ENCODE peak calls at places on chromosome 5, in eight cellular contexts. H is uterus; W is Karpas-422; R is naive thymus-derived CD4-positive, alpha-beta T cell; K is GM23248; O is body of pancreas; V is left ventricle myocardium inferior; P is heart left ventricle. I is an unnamed sample. For H3K4me1, the result is how much of the 10 kb centered on the place peaks cover.

GRCh38 chr5:88130189-88130815 is 138.3 kb downstream of the TMEM161B start:
- DNase-seq in H (no peak), W (no peak), R (no peak), K (no peak), O (no peak), V (no peak), P (no peak), I (no peak)

GRCh38 chr5:170886210-170886894 is 24.5 kb downstream of the RANBP17 start:
- DNase-seq in H (no peak), W (no peak), R (no peak), K (no peak), O (no peak), V (no peak), P (no peak), I (no peak)

GRCh38 chr5:33539192-33539591 is 98.4 kb downstream of the TARS1 start:
- DNase-seq in H (no peak), W (no peak), R (no peak), K (no peak), O (no peak), V (no peak), P (no peak), I (no peak)

GRCh38 chr5:83306572-83307241 is 164.8 kb upstream of the VCAN start:
- DNase-seq in H (no peak), W (no peak), R (no peak), K (peak), O (peak), V (peak), P (peak), I (peak)

GRCh38 chr5:133806847-133807246 is 161.6 kb downstream of the C5orf15 start:
- DNase-seq in H (no peak), W (no peak), R (no peak), K (no peak), O (no peak), V (no peak), P (no peak), I (no peak)

GRCh38 chr5:132365213-132365612 is 4.3 kb upstream of the SLC22A5 start:
- DNase-seq in H (no peak), W (no peak), R (no peak), K (peak), O (no peak), V (no peak), P (no peak), I (peak)

GRCh38 chr5:141735823-141736222 is 53.8 kb upstream of the ARAP3 start:
- DNase-seq in H (no peak), W (peak), R (no peak), K (no peak), O (no peak), V (no peak), P (no peak), I (no peak)

GRCh38 chr5:1551913-1552312 is 28.2 kb upstream of the LPCAT1 start:
- DNase-seq in H (no peak), W (no peak), R (no peak), K (no peak), O (no peak), V (no peak), P (no peak), I (no peak)

GRCh38 chr5:446864-447263 is 3.9 kb downstream of the EXOC3 start:
- DNase-seq in H (no peak), W (peak), R (peak), K (peak), O (no peak), V (no peak), P (no peak), I (peak)

GRCh38 chr5:123344819-123345426 is 78.3 kb downstream of the CEP120 start:
- DNase-seq in H (peak), W (no peak), R (no peak), K (peak), O (peak), V (no peak), P (no peak), I (no peak)

GRCh38 chr5:90534922-90535321 is 5.5 kb upstream of the LYSMD3 start:
- DNase-seq in H (no peak), W (no peak), R (no peak), K (no peak), O (no peak), V (no peak), P (no peak), I (no peak)

GRCh38 chr5:174326372-174326771 is 280.9 kb downstream of the NSG2 start:
- DNase-seq in H (no peak), W (no peak), R (no peak), K (no peak), O (no peak), V (no peak), P (no peak), I (no peak)

GRCh38 chr5:180153991-180154390 is 55.0 kb downstream of the RASGEF1C start:
- DNase-seq in H (no peak), W (peak), R (no peak), K (no peak), O (no peak), V (no peak), P (no peak), I (peak)

DNA sequence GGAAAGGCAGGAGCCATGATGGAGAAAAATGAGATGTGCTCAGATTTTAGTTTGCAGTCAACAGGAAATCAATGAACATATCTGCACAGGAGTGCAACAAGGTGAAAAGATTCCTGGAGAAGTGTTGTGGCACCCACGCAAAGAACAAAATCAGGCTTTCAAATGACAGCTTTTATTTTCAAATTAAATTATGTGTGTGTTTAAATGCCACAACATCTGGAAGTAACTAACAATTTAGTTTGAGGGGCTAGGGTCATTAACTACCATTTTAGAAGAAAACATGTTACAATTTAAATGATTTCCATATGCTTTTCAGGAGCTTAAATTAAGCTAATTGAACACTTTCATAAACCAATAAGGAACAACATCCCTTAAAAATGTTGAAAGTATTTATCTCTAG is 208.5 kb downstream of the TSSK1B start:
- DNase-seq in H (no peak), W (no peak), R (no peak), K (no peak), O (no peak), V (no peak), P (no peak), I (no peak)
- H3K4me1 ChIP-seq in H (under half), W (under half), R (under half), K (under half), O (under half), V (half or more), P (under half), I (half or more)

GRCh38 chr5:72847989-72848473 is 31.6 kb downstream of the TNPO1 start:
- DNase-seq in H (peak), W (peak), R (peak), K (peak), O (peak), V (peak), P (peak), I (peak)
- H3K4me1 ChIP-seq in H (under half), W (half or more), R (under half), K (half or more), O (half or more), V (half or more), P (under half), I (under half)

GRCh38 chr5:172766287-172767104 is 4.5 kb downstream of the DUSP1 start:
- DNase-seq in H (peak), W (no peak), R (peak), K (peak), O (peak), V (peak), P (peak), I (no peak)

GRCh38 chr5:172768573-172769323 is 2.2 kb downstream of the DUSP1 start:
- DNase-seq in H (peak), W (no peak), R (peak), K (peak), O (peak), V (no peak), P (no peak), I (peak)

GRCh38 chr5:172769324-172769597 is 1.7 kb downstream of the DUSP1 start:
- DNase-seq in H (peak), W (no peak), R (no peak), K (no peak), O (no peak), V (no peak), P (no peak), I (no peak)

GRCh38 chr5:172769598-172770373 is 1.2 kb downstream of the DUSP1 start:
- DNase-seq in H (no peak), W (peak), R (peak), K (peak), O (peak), V (no peak), P (no peak), I (peak)

DNA sequence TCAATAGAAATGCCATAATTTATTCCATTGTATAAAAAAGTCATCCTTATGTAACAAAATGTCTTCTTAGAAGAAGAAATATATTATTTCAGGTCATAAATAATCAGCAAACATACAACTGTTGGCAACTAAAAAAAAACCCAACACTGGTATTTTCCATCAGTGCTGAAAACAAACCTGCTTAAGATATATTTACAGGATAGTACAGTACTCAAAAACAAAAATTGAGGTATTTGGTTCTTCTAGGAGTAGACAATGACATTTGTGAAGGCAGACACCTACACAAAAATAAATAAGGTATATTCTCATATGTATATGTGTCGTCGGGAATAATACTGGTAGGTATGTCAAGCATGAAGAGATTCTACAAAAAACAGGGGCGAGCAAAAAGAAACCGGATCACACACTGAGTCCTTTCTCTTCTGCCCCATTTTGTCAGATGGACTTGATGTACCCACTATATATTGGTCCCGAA is 2.9 kb downstream of the DUSP1 start:
- DNase-seq in H (no peak), W (no peak), R (no peak), K (no peak), O (no peak), V (no peak), P (no peak), I (peak)
- H3K4me1 ChIP-seq in H (under half), W (under half), R (under half), K (under half), O (half or more), V (half or more), P (under half), I (half or more)

GRCh38 chr5:109691248-109691574 is 1.5 kb downstream of the MAN2A1 start:
- DNase-seq in H (no peak), W (peak), R (no peak), K (no peak), O (no peak), V (no peak), P (no peak), I (no peak)
- H3K4me1 ChIP-seq in H (under half), W (under half), R (under half), K (under half), O (half or more), V (half or more), P (under half), I (under half)

GRCh38 chr5:115375922-115376321 is 79.5 kb upstream of the CCDC112 start:
- DNase-seq in H (no peak), W (no peak), R (no peak), K (no peak), O (peak), V (no peak), P (peak), I (no peak)
- H3K4me1 ChIP-seq in H (under half), W (under half), R (under half), K (under half), O (under half), V (under half), P (under half), I (under half)

DNA sequence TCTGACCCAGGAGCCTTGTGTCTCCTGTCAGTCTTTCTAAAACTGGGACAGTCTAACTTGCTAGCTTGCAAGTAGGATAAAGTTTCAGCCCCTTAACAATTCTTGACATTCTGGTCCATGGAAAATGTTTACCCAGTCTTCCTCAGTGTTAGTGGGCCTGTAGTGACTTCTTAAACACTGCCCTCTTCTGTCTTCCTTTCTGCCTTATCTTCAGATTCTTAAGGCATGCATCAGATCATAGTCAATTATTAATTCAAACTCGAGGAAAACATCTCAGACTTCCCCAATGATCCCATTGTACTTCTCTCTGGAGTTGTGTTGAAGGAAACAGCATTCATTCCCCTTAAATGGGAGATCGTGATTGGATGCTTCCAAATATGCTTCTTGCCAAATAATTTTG is 1199.8 kb downstream of the DTWD2 start:
- DNase-seq in H (no peak), W (no peak), R (no peak), K (no peak), O (no peak), V (no peak), P (no peak), I (no peak)
- H3K4me1 ChIP-seq in H (under half), W (under half), R (under half), K (under half), O (under half), V (under half), P (under half), I (under half)

DNA sequence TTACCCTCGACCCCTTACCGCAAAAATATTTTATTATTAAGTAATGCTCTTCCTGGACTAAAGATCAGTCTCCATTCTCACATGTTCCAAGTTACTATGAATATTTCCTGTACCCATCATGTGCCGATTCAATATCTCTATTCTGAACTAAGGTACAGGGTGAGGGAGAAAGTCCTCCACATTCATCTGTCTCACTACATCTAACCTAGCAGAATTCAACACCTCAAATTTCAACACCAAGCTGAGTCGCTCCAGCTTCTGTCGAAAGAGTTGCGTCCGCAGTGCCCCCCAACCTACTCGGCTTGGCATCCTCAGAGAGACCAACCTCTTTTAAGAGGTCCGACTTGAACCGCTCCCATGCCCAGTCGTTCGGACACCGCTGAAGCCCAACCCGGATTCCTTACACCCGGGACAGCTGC is 1.0 kb downstream of the CERT1 start:
- DNase-seq in H (no peak), W (peak), R (no peak), K (peak), O (peak), V (no peak), P (no peak), I (peak)
- H3K4me1 ChIP-seq in H (under half), W (under half), R (under half), K (under half), O (under half), V (half or more), P (under half), I (under half)

DNA sequence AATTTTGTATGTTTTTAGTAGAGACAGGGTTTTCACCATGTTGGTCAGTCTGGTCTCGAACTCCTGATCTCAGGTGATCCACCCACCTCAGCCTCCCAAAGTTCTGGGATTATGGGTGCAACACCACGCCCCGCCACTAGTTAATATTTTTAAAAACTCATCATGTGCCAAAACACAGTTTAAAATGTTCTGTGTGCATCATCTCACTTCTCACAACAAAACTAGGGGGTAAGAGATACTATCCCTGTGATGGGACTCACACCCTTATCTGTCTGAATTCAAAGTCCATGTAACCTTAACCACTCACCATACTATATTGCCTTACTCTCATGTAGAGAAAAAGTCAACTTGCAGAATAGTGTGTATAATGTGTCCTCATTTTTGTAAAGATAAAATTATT is 2.6 kb downstream of the PKD2L2 start:
- DNase-seq in H (no peak), W (no peak), R (no peak), K (no peak), O (no peak), V (no peak), P (no peak), I (no peak)
- H3K4me1 ChIP-seq in H (under half), W (under half), R (under half), K (under half), O (under half), V (under half), P (under half), I (under half)

GRCh38 chr5:157022002-157022401 is 36.9 kb downstream of the HAVCR1 start:
- DNase-seq in H (no peak), W (no peak), R (no peak), K (no peak), O (no peak), V (no peak), P (no peak), I (no peak)

GRCh38 chr5:157026789-157027424 is 32.0 kb downstream of the HAVCR1 start:
- DNase-seq in H (no peak), W (peak), R (no peak), K (peak), O (peak), V (no peak), P (no peak), I (no peak)

GRCh38 chr5:157024213-157024959 is 34.5 kb downstream of the HAVCR1 start:
- DNase-seq in H (no peak), W (no peak), R (no peak), K (no peak), O (no peak), V (no peak), P (no peak), I (no peak)

GRCh38 chr5:157029457-157029856 is 29.5 kb downstream of the HAVCR1 start:
- DNase-seq in H (no peak), W (no peak), R (no peak), K (no peak), O (no peak), V (no peak), P (no peak), I (no peak)

GRCh38 chr5:157025093-157025698 is 33.7 kb downstream of the HAVCR1 start:
- DNase-seq in H (no peak), W (no peak), R (peak), K (no peak), O (peak), V (no peak), P (no peak), I (no peak)
- H3K4me1 ChIP-seq in H (under half), W (under half), R (under half), K (under half), O (under half), V (under half), P (under half), I (under half)

GRCh38 chr5:131270809-131271208 is 7.0 kb downstream of the CDC42SE2 start:
- DNase-seq in H (no peak), W (no peak), R (no peak), K (peak), O (no peak), V (no peak), P (no peak), I (no peak)
- H3K4me1 ChIP-seq in H (under half), W (half or more), R (under half), K (under half), O (under half), V (under half), P (under half), I (under half)